ENCODE peak calls at places on chromosomes 11 and 22, in seven cellular contexts. R is stimulated activated CD4-positive, alpha-beta T cell treated with anti-CD3 and anti-CD28 coated beads, Interleukin-12 subunit alpha, Interleukin-12 subunit beta, amount 100 ng/mL, for 24 hours; X is GF-D8; N is small intestine; M is NCI-H1694 treated with DMSO at 0.1 percent for 48 hours; Y is activated CD8-positive, alpha-beta T cell treated with anti-CD3 and anti-CD28 coated beads for 36 hours; C is AG09319. B is an unnamed sample.

GRCh38 chr11:65555693-65556231 is 2.4 kb downstream of the LTBP3 start:
- DNase-seq in N (no peak), Y (peak; percentile 74), M (no peak), X (no peak), C (peak; percentile 72), R (no peak), B (no peak)

GRCh38 chr11:125312812-125313211 is 148.3 kb downstream of the PKNOX2 start:
- DNase-seq in Y (no peak), R (no peak), N (no peak), X (no peak), C (no peak), M (no peak), B (no peak)

GRCh38 chr11:77407613-77408012 is 66.3 kb downstream of the PAK1 start:
- DNase-seq in N (peak; percentile 97), M (no peak), Y (no peak), X (no peak), R (no peak), C (peak; percentile 45), B (no peak)

GRCh38 chr22:38295863-38296262 is 21.4 kb downstream of the CSNK1E start:
- DNase-seq in M (no peak), X (no peak), C (no peak), Y (no peak), N (no peak), R (no peak), B (no peak)

GRCh38 chr11:41716862-41717261 is 257.4 kb upstream of the LRRC4C start:
- DNase-seq in R (no peak), Y (no peak), X (no peak), N (no peak), C (no peak), M (no peak), B (no peak)

GRCh38 chr11:34565417-34566208 is 52.0 kb upstream of the ELF5 start:
- DNase-seq in M (peak; percentile 4), N (peak; percentile 22), C (no peak), X (no peak), R (no peak), Y (peak; percentile 37), B (no peak)

GRCh38 chr11:97289823-97290222 is 900.0 kb downstream of the JRKL start:
- DNase-seq in M (no peak), C (no peak), R (no peak), Y (no peak), X (no peak), N (no peak), B (no peak)

GRCh38 chr22:19387575-19387974 is 44.0 kb downstream of the HIRA start:
- DNase-seq in N (no peak), R (no peak), Y (no peak), M (no peak), X (no peak), C (no peak), B (no peak)

GRCh38 chr11:75351541-75352416 is at the start of gene ARRB1:
- DNase-seq in X (peak; percentile 92), M (no peak), Y (peak; percentile 55), C (no peak), N (peak; percentile 79), R (no peak), B (peak; percentile 32)

GRCh38 chr11:2689551-2690260 is 10.1 kb downstream of the KCNQ1OT1 start:
- DNase-seq in N (peak; percentile 45), M (no peak), C (no peak), R (no peak), X (no peak), Y (no peak), B (no peak)

GRCh38 chr11:104602643-104603042 is 295.6 kb downstream of the CASP12 start:
- DNase-seq in Y (no peak), M (no peak), N (no peak), R (no peak), C (no peak), X (no peak), B (no peak)

GRCh38 chr11:125663910-125664309 is 16.7 kb downstream of the ACRV1 start:
- DNase-seq in C (no peak), R (no peak), X (no peak), Y (no peak), M (no peak), N (no peak), B (no peak)

GRCh38 chr11:64863381-64864060 is 14.9 kb downstream of the EHD1 start:
- DNase-seq in Y (peak; percentile 11), M (no peak), X (no peak), N (no peak), R (no peak), C (no peak), B (no peak)